ENCODE peak calls at places on chromosomes 1 and 21, in ten cellular contexts. L is upper lobe of right lung; H is mucosa of descending colon; Q is left ventricle myocardium inferior; K is AG04449; N is epithelial cell of proximal tubule; Z is CD4-positive, alpha-beta memory T cell; S is neuronal stem cell; D is fibroblast of the aortic adventitia; V is right lobe of liver. O is an unnamed sample.
A peak's percentile ranks its signal among the peaks of the same experiment; 100 is the strongest.

GRCh38 chr1:185681034-185681633 is 53.1 kb upstream of the HMCN1 start:
- DNase-seq in N (no peak), H (no peak), V (no peak), L (no peak), Z (peak; percentile 36), K (no peak), D (peak; percentile 65), S (peak; percentile 26), Q (no peak), O (peak; percentile 39)

GRCh38 chr1:76666499-76666898 is 200.8 kb upstream of the ST6GALNAC5 start:
- DNase-seq in D (no peak), S (no peak), K (no peak), Q (peak; percentile 14), H (peak; percentile 56), Z (no peak), N (no peak), V (peak; percentile 71), L (no peak), O (no peak)

GRCh38 chr1:150695561-150695960 is 1.4 kb downstream of the GOLPH3L start:
- DNase-seq in D (no peak), L (no peak), K (no peak), Q (no peak), V (no peak), H (no peak), S (no peak), N (no peak), Z (no peak), O (no peak)

GRCh38 chr1:147083919-147084272 is 88.4 kb downstream of the PRKAB2 start:
- DNase-seq in N (no peak), S (no peak), D (no peak), K (no peak), L (no peak), Z (no peak), V (no peak), Q (no peak), H (peak; percentile 28), O (no peak)

GRCh38 chr1:2257245-2257627 is 29.1 kb downstream of the SKI start:
- DNase-seq in L (no peak), K (no peak), N (no peak), Z (no peak), D (no peak), Q (peak; percentile 57), H (peak; percentile 28), S (no peak), V (no peak), O (no peak)

GRCh38 chr1:212286437-212287131 is 1.4 kb downstream of the PPP2R5A start:
- DNase-seq in K (no peak), Q (no peak), V (no peak), N (no peak), D (peak; percentile 30), L (no peak), H (no peak), S (no peak), Z (no peak), O (no peak)

GRCh38 chr1:242008788-242009500 is 10.0 kb upstream of the MAP1LC3C start:
- DNase-seq in N (no peak), L (no peak), V (no peak), Z (no peak), D (peak; percentile 68), Q (no peak), H (no peak), S (no peak), K (no peak), O (no peak)

GRCh38 chr1:230368363-230368762 is 57.8 kb downstream of the PGBD5 start:
- DNase-seq in L (no peak), V (no peak), S (no peak), Q (no peak), H (no peak), Z (no peak), D (no peak), N (no peak), K (no peak), O (no peak)

GRCh38 chr1:225378880-225379279 is 49.0 kb downstream of the LBR start:
- DNase-seq in L (no peak), S (peak; percentile 4), Q (peak; percentile 22), Z (no peak), N (no peak), V (no peak), K (peak; percentile 67), D (peak; percentile 33), H (no peak), O (no peak)

GRCh38 chr1:202101182-202101581 is 21.5 kb upstream of the GPR37L1 start:
- DNase-seq in Z (no peak), L (no peak), Q (no peak), H (peak; percentile 58), V (no peak), S (no peak), N (no peak), D (peak; percentile 33), K (no peak), O (no peak)

GRCh38 chr21:43207043-43207315 is 38.2 kb downstream of the CRYAA start:
- DNase-seq in D (no peak), L (no peak), N (no peak), Q (no peak), K (no peak), H (peak; percentile 9), S (no peak), V (no peak), Z (no peak), O (no peak)

GRCh38 chr1:3661631-3662030 is 9.3 kb downstream of the TP73 start:
- DNase-seq in V (no peak), Q (no peak), N (no peak), K (no peak), D (no peak), Z (no peak), S (no peak), L (no peak), H (no peak), O (no peak)

GRCh38 chr1:3662080-3662671 is 9.9 kb downstream of the TP73 start:
- DNase-seq in Q (no peak), D (no peak), K (no peak), S (no peak), H (peak; percentile 7), Z (no peak), V (no peak), L (peak; percentile 43), N (no peak), O (no peak)

GRCh38 chr1:3660704-3661103 is 8.4 kb downstream of the TP73 start:
- DNase-seq in S (no peak), Z (no peak), Q (no peak), K (no peak), D (no peak), V (no peak), H (no peak), L (no peak), N (no peak), O (no peak)

GRCh38 chr1:3664700-3665375 is 12.5 kb downstream of the TP73 start:
- DNase-seq in H (peak; percentile 7), D (no peak), N (no peak), K (no peak), S (no peak), L (peak; percentile 34), V (peak; percentile 41), Z (no peak), Q (peak; percentile 7), O (no peak)

GRCh38 chr1:3663999-3664699 is 11.8 kb downstream of the TP73 start:
- DNase-seq in V (peak; percentile 32), S (no peak), Q (no peak), Z (no peak), H (peak; percentile 4), K (no peak), D (no peak), N (no peak), L (peak; percentile 36), O (no peak)
- H3K4me3 ChIP-seq in V (no peak overlapping the region), S (no peak overlapping the region), Q (no peak overlapping the region), Z (no peak overlapping the region), H (no peak overlapping the region), K (no peak overlapping the region), D (no peak overlapping the region), N (no peak overlapping the region), L (no peak overlapping the region), O (no peak overlapping the region)

GRCh38 chr1:58585166-58585565 is 8.1 kb upstream of the TACSTD2 start:
- DNase-seq in Q (no peak), S (no peak), N (no peak), Z (no peak), H (no peak), K (no peak), L (no peak), V (no peak), D (no peak), O (no peak)

GRCh38 chr1:58585591-58586151 is 8.6 kb upstream of the TACSTD2 start:
- DNase-seq in V (no peak), Z (no peak), L (no peak), N (no peak), Q (no peak), S (no peak), K (no peak), H (no peak), D (peak; percentile 66), O (no peak)

GRCh38 chr1:58584082-58584895 is 7.2 kb upstream of the TACSTD2 start:
- DNase-seq in Q (no peak), S (no peak), Z (no peak), N (peak; percentile 89), L (peak; percentile 78), K (peak; percentile 86), H (peak; percentile 34), D (peak; percentile 95), V (no peak), O (no peak)

GRCh38 chr1:58581641-58582040 is 4.6 kb upstream of the TACSTD2 start:
- DNase-seq in N (no peak), D (no peak), K (no peak), V (no peak), Z (no peak), S (no peak), H (no peak), L (no peak), Q (no peak), O (no peak)

GRCh38 chr1:58583496-58583895 is 6.4 kb upstream of the TACSTD2 start:
- DNase-seq in V (no peak), Z (no peak), D (no peak), N (no peak), H (no peak), S (no peak), Q (no peak), K (no peak), L (no peak), O (no peak)
- H3K4me3 ChIP-seq in V (no peak overlapping the region), Z (no peak overlapping the region), D (no peak overlapping the region), N (no peak overlapping the region), H (no peak overlapping the region), S (no peak overlapping the region), Q (no peak overlapping the region), K (no peak overlapping the region), L (no peak overlapping the region), O (no peak overlapping the region)

DNA sequence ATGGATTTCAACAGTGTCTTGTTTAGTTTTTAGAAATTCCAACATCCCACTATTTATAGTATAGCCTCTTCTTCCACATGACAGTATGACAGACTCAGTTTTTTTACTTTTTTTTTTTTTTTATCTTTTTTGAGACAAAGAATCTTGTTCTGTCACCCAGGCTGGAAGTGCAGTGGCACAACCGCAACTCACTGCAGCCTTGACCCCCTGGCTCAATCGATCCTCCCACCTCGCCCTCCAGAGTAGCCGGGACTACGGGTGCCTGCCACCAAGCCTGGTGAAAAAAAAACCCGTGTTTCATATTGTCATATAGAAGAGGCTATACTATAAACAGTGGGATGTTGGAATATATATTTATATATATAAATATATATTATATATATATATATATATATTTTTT is 1.2 kb upstream of the DR1 start:
- DNase-seq in Z (no peak), S (no peak), Q (no peak), D (no peak), N (no peak), H (no peak), V (no peak), L (no peak), K (no peak), O (no peak)
- H3K4me3 ChIP-seq in Z (no peak overlapping the region), S (peak overlapping the region; percentile 67), Q (no peak overlapping the region), D (no peak overlapping the region), N (no peak overlapping the region), H (no peak overlapping the region), V (no peak overlapping the region), L (no peak overlapping the region), K (no peak overlapping the region), O (no peak overlapping the region)

GRCh38 chr1:58763214-58763613 is 20.6 kb downstream of the JUN start:
- DNase-seq in V (no peak), S (no peak), L (no peak), Q (no peak), Z (no peak), K (no peak), H (no peak), N (no peak), D (peak; percentile 79), O (no peak)
- H3K4me3 ChIP-seq in V (no peak overlapping the region), S (no peak overlapping the region), L (no peak overlapping the region), Q (no peak overlapping the region), Z (no peak overlapping the region), K (no peak overlapping the region), H (no peak overlapping the region), N (no peak overlapping the region), D (no peak overlapping the region), O (no peak overlapping the region)

O was measured in Jurkat, Clone E6-1.